ENCODE peak calls at places on chromosomes 12 and 14, in four cellular contexts. One of them, this sample, is unnamed.

GRCh38 chr14:48035836-48036235 is 360.4 kb upstream of the MDGA2 start:
- DNase-seq in OCI-LY7: no peak
- DNase-seq in A549: no peak
- DNase-seq in mesenchymal stem cell: no peak
- DNase-seq in this sample: peak; percentile 28

GRCh38 chr14:100375963-100376735 is 53.0 kb downstream of the SLC25A47 start:
- DNase-seq in mesenchymal stem cell: peak; percentile 98
- DNase-seq in OCI-LY7: peak; percentile 95
- DNase-seq in A549: peak; percentile 75
- DNase-seq in this sample: peak; percentile 98

GRCh38 chr14:105146181-105146975 is 22.2 kb downstream of the JAG2 start:
- DNase-seq in OCI-LY7: no peak
- DNase-seq in A549: no peak
- DNase-seq in mesenchymal stem cell: no peak
- DNase-seq in this sample: no peak

GRCh38 chr12:113072136-113072535 is 15.6 kb downstream of the DTX1 start:
- DNase-seq in A549: no peak
- DNase-seq in mesenchymal stem cell: no peak
- DNase-seq in OCI-LY7: no peak
- DNase-seq in this sample: no peak

GRCh38 chr12:67155863-67156262 is 113.3 kb upstream of the CAND1 start:
- DNase-seq in OCI-LY7: no peak
- DNase-seq in mesenchymal stem cell: no peak
- DNase-seq in A549: no peak
- DNase-seq in this sample: no peak

GRCh38 chr12:25249951-25250738 is 584 bp downstream of the KRAS start:
- DNase-seq in mesenchymal stem cell: peak; percentile 41
- DNase-seq in OCI-LY7: peak; percentile 67
- DNase-seq in A549: peak; percentile 23
- DNase-seq in this sample: peak; percentile 58

GRCh38 chr12:110860833-110861291 is 14.1 kb downstream of the CCDC63 start:
- DNase-seq in OCI-LY7: peak; percentile 20
- DNase-seq in mesenchymal stem cell: peak; percentile 6
- DNase-seq in A549: no peak
- DNase-seq in this sample: peak; percentile 93

GRCh38 chr12:112151766-112152541 is 26.6 kb downstream of the TRAFD1 start:
- DNase-seq in A549: no peak
- DNase-seq in OCI-LY7: no peak
- DNase-seq in mesenchymal stem cell: no peak
- DNase-seq in this sample: no peak

GRCh38 chr14:73426877-73427276 is 31.5 kb downstream of the NUMB start:
- DNase-seq in A549: no peak
- DNase-seq in mesenchymal stem cell: peak; percentile 91
- DNase-seq in OCI-LY7: no peak
- DNase-seq in this sample: no peak

GRCh38 chr12:27652174-27652763 is 44.0 kb upstream of the REP15 start:
- DNase-seq in mesenchymal stem cell: peak; percentile 84
- DNase-seq in OCI-LY7: peak; percentile 69
- DNase-seq in A549: peak; percentile 70
- DNase-seq in this sample: peak; percentile 92

GRCh38 chr14:99467338-99468075 is 13.2 kb downstream of the SETD3 start:
- DNase-seq in mesenchymal stem cell: no peak
- DNase-seq in OCI-LY7: no peak
- DNase-seq in A549: no peak
- DNase-seq in this sample: no peak

GRCh38 chr14:99755629-99756603 is 37.3 kb upstream of the EML1 start:
- DNase-seq in OCI-LY7: no peak
- DNase-seq in A549: peak; percentile 73
- DNase-seq in mesenchymal stem cell: peak; percentile 95
- DNase-seq in this sample: no peak

GRCh38 chr12:89525002-89525823 is 617 bp upstream of the GALNT4 start:
- DNase-seq in OCI-LY7: peak; percentile 71
- DNase-seq in mesenchymal stem cell: peak; percentile 33
- DNase-seq in A549: peak; percentile 27
- DNase-seq in this sample: peak; percentile 73

GRCh38 chr14:36524874-36525745 is 5.1 kb upstream of the NKX2-1 start:
- DNase-seq in OCI-LY7: no peak
- DNase-seq in mesenchymal stem cell: no peak
- DNase-seq in A549: peak; percentile 70
- DNase-seq in this sample: peak; percentile 93

GRCh38 chr14:100022772-100023451 is 42.3 kb upstream of the EVL start:
- DNase-seq in OCI-LY7: no peak
- DNase-seq in A549: no peak
- DNase-seq in mesenchymal stem cell: peak; percentile 82
- DNase-seq in this sample: no peak

GRCh38 chr14:76951149-76951548 is 77.4 kb downstream of the IRF2BPL start:
- DNase-seq in A549: no peak
- DNase-seq in OCI-LY7: no peak
- DNase-seq in mesenchymal stem cell: no peak
- DNase-seq in this sample: no peak

GRCh38 chr12:31471061-31471460 is 119.9 kb downstream of the DENND5B start:
- DNase-seq in OCI-LY7: no peak
- DNase-seq in mesenchymal stem cell: no peak
- DNase-seq in A549: no peak
- DNase-seq in this sample: no peak

GRCh38 chr14:106620368-106620767 is 1094.0 kb downstream of the TMEM121 start:
- DNase-seq in mesenchymal stem cell: no peak
- DNase-seq in OCI-LY7: no peak
- DNase-seq in A549: no peak
- DNase-seq in this sample: no peak

GRCh38 chr12:113155641-113156040 is 6.1 kb downstream of the CFAP73 start:
- DNase-seq in mesenchymal stem cell: no peak
- DNase-seq in OCI-LY7: no peak
- DNase-seq in A549: no peak
- DNase-seq in this sample: no peak

GRCh38 chr14:51691176-51691575 is 39.5 kb downstream of the FRMD6 start:
- DNase-seq in mesenchymal stem cell: no peak
- DNase-seq in A549: no peak
- DNase-seq in OCI-LY7: no peak
- DNase-seq in this sample: no peak

GRCh38 chr14:100239200-100239839 is 376 bp downstream of the YY1 start:
- DNase-seq in OCI-LY7: no peak
- DNase-seq in A549: no peak
- DNase-seq in mesenchymal stem cell: no peak
- DNase-seq in this sample: no peak

GRCh38 chr14:20501346-20501745 is 4.0 kb upstream of the RNASE10 start:
- DNase-seq in OCI-LY7: no peak
- DNase-seq in A549: no peak
- DNase-seq in mesenchymal stem cell: no peak
- DNase-seq in this sample: no peak

GRCh38 chr12:123133701-123134100 is 17.2 kb downstream of the PITPNM2 start:
- DNase-seq in A549: no peak
- DNase-seq in OCI-LY7: no peak
- DNase-seq in mesenchymal stem cell: no peak
- DNase-seq in this sample: no peak

GRCh38 chr12:24039113-24039525 is 89.6 kb upstream of the SOX5 start:
- DNase-seq in A549: no peak
- DNase-seq in OCI-LY7: no peak
- DNase-seq in mesenchymal stem cell: peak; percentile 95
- DNase-seq in this sample: no peak

GRCh38 chr12:74903522-74903921 is 306.1 kb downstream of the KCNC2 start:
- DNase-seq in OCI-LY7: peak; percentile 8
- DNase-seq in A549: no peak
- DNase-seq in mesenchymal stem cell: peak; percentile 5
- DNase-seq in this sample: peak; percentile 61

GRCh38 chr12:95763809-95764253 is 26.7 kb downstream of the NTN4 start:
- DNase-seq in A549: peak; percentile 75
- DNase-seq in mesenchymal stem cell: peak; percentile 47
- DNase-seq in OCI-LY7: no peak
- DNase-seq in this sample: no peak

GRCh38 chr14:54683882-54684794 is 117.2 kb downstream of the SAMD4A start:
- DNase-seq in A549: no peak
- DNase-seq in mesenchymal stem cell: peak; percentile 76
- DNase-seq in OCI-LY7: no peak
- DNase-seq in this sample: peak; percentile 58

DNA sequence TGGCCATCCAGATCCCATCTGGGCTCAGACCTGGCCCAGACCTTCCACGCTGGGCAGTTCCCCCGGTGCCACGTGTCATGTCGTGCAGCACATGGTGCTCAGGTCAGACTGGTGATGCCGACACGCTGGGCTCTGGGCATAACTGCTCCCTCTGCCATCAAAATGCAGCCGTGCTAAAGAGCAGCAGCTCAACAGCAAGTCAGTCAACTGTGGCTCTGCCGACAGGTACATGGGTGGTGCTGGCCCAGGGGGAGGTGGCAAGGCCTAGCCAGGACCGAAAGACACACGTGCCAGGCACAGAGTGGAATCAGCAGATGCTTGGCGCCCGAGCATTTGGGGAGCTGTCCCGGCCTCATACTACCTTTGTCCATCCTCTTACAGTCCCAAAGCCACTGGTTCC is 1.6 kb downstream of the MCRS1 start:
- DNase-seq in OCI-LY7: no peak
- DNase-seq in A549: no peak
- DNase-seq in mesenchymal stem cell: no peak
- DNase-seq in this sample: no peak
- H3K4me3 ChIP-seq in OCI-LY7: peak overlapping the region; percentile 94
- H3K4me3 ChIP-seq in A549: no peak overlapping the region
- H3K4me3 ChIP-seq in mesenchymal stem cell: peak overlapping the region; percentile 97
- H3K4me3 ChIP-seq in this sample: peak overlapping the region; percentile 70

GRCh38 chr14:58914271-58914855 is 274.1 kb upstream of the DAAM1 start:
- DNase-seq in A549: no peak
- DNase-seq in OCI-LY7: no peak
- DNase-seq in mesenchymal stem cell: no peak
- DNase-seq in this sample: peak; percentile 7
- H3K4me2 ChIP-seq in A549: no peak overlapping the region
- H3K4me2 ChIP-seq in OCI-LY7: no peak overlapping the region
- H3K4me2 ChIP-seq in mesenchymal stem cell: no peak overlapping the region
- H3K4me2 ChIP-seq in this sample: no peak overlapping the region

GRCh38 chr12:49946086-49946485 is 4.5 kb upstream of the AQP2 start:
- DNase-seq in OCI-LY7: no peak
- DNase-seq in A549: no peak
- DNase-seq in mesenchymal stem cell: no peak
- DNase-seq in this sample: no peak

GRCh38 chr12:49944046-49944445 is 6.5 kb upstream of the AQP2 start:
- DNase-seq in mesenchymal stem cell: no peak
- DNase-seq in A549: no peak
- DNase-seq in OCI-LY7: no peak
- DNase-seq in this sample: no peak

GRCh38 chr12:49946497-49946896 is 4.0 kb upstream of the AQP2 start:
- DNase-seq in OCI-LY7: no peak
- DNase-seq in mesenchymal stem cell: no peak
- DNase-seq in A549: no peak
- DNase-seq in this sample: no peak

GRCh38 chr12:49944718-49945117 is 5.8 kb upstream of the AQP2 start:
- DNase-seq in mesenchymal stem cell: no peak
- DNase-seq in A549: no peak
- DNase-seq in OCI-LY7: no peak
- DNase-seq in this sample: no peak

GRCh38 chr12:49945394-49946080 is 5.0 kb upstream of the AQP2 start:
- DNase-seq in OCI-LY7: peak; percentile 75
- DNase-seq in mesenchymal stem cell: peak; percentile 90
- DNase-seq in A549: peak; percentile 93
- DNase-seq in this sample: peak; percentile 88
- H3K4me3 ChIP-seq in OCI-LY7: peak overlapping the region; percentile 24
- H3K4me3 ChIP-seq in mesenchymal stem cell: peak overlapping the region; percentile 75
- H3K4me3 ChIP-seq in A549: no peak overlapping the region
- H3K4me3 ChIP-seq in this sample: peak overlapping the region; percentile 42

GRCh38 chr12:1591029-1591428 is 3.4 kb downstream of the FBXL14 start:
- DNase-seq in OCI-LY7: peak; percentile 54
- DNase-seq in mesenchymal stem cell: peak; percentile 56
- DNase-seq in A549: peak; percentile 67
- DNase-seq in this sample: peak; percentile 55

GRCh38 chr12:1591543-1591942 is 2.8 kb downstream of the FBXL14 start:
- DNase-seq in A549: no peak
- DNase-seq in mesenchymal stem cell: peak; percentile 58
- DNase-seq in OCI-LY7: no peak
- DNase-seq in this sample: no peak

GRCh38 chr12:1594045-1594294 is 411 bp downstream of the FBXL14 start:
- DNase-seq in A549: peak; percentile 28
- DNase-seq in OCI-LY7: peak; percentile 82
- DNase-seq in mesenchymal stem cell: peak; percentile 66
- DNase-seq in this sample: peak; percentile 76

GRCh38 chr12:1593232-1594044 is 943 bp downstream of the FBXL14 start:
- DNase-seq in mesenchymal stem cell: peak; percentile 47
- DNase-seq in A549: no peak
- DNase-seq in OCI-LY7: peak; percentile 83
- DNase-seq in this sample: peak; percentile 61

GRCh38 chr12:1592444-1593231 is 1.7 kb downstream of the FBXL14 start:
- DNase-seq in A549: no peak
- DNase-seq in OCI-LY7: peak; percentile 77
- DNase-seq in mesenchymal stem cell: peak; percentile 80
- DNase-seq in this sample: peak; percentile 80
- H3K4me2 ChIP-seq in A549: peak overlapping the region; percentile 95
- H3K4me2 ChIP-seq in OCI-LY7: peak overlapping the region; percentile 91
- H3K4me2 ChIP-seq in mesenchymal stem cell: peak overlapping the region; percentile 82
- H3K4me2 ChIP-seq in this sample: peak overlapping the region; percentile 93

GRCh38 chr14:61322799-61323290 is 1.5 kb downstream of the PRKCH start:
- DNase-seq in OCI-LY7: no peak
- DNase-seq in A549: peak; percentile 5
- DNase-seq in mesenchymal stem cell: no peak
- DNase-seq in this sample: no peak

GRCh38 chr14:61321385-61322010 is at the start of gene PRKCH:
- DNase-seq in OCI-LY7: no peak
- DNase-seq in mesenchymal stem cell: peak; percentile 17
- DNase-seq in A549: peak; percentile 65
- DNase-seq in this sample: peak; percentile 73

GRCh38 chr14:61320806-61321384 is 484 bp upstream of the PRKCH start:
- DNase-seq in A549: no peak
- DNase-seq in OCI-LY7: no peak
- DNase-seq in mesenchymal stem cell: no peak
- DNase-seq in this sample: no peak

GRCh38 chr14:61323970-61324369 is 2.6 kb downstream of the PRKCH start:
- DNase-seq in A549: no peak
- DNase-seq in mesenchymal stem cell: no peak
- DNase-seq in OCI-LY7: no peak
- DNase-seq in this sample: no peak

GRCh38 chr14:61322011-61322798 is 826 bp downstream of the PRKCH start:
- DNase-seq in mesenchymal stem cell: no peak
- DNase-seq in A549: peak; percentile 6
- DNase-seq in OCI-LY7: no peak
- DNase-seq in this sample: peak; percentile 15
- H3K4me3 ChIP-seq in mesenchymal stem cell: peak overlapping the region; percentile 76
- H3K4me3 ChIP-seq in A549: peak overlapping the region; percentile 69
- H3K4me3 ChIP-seq in OCI-LY7: no peak overlapping the region
- H3K4me3 ChIP-seq in this sample: peak overlapping the region; percentile 67

GRCh38 chr12:62484234-62484633 is 17.6 kb downstream of the MON2 start:
- DNase-seq in A549: no peak
- DNase-seq in mesenchymal stem cell: no peak
- DNase-seq in OCI-LY7: no peak
- DNase-seq in this sample: no peak
- H3K4me2 ChIP-seq in A549: no peak overlapping the region
- H3K4me2 ChIP-seq in mesenchymal stem cell: no peak overlapping the region
- H3K4me2 ChIP-seq in OCI-LY7: no peak overlapping the region
- H3K4me2 ChIP-seq in this sample: no peak overlapping the region

DNA sequence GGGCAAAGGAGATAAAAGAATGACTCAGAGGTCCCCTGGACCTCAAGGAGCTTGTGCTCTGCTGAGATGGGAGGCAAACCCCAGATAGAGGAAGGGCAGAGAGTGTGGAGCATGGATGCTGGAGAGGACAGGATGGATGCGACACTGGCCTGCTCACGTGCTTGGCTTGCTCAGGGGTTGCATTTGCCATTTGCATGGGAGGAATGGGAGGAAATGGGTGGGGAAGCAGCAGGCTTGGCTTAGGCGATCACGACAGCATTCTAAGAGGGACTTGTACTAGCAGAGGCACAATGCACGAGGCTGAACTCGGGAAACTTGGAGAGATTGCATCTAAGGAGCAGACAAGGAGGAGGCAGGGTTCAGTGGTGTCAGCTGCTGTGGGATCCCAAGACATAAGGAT is 19.8 kb downstream of the CD9 start:
- DNase-seq in mesenchymal stem cell: no peak
- DNase-seq in OCI-LY7: no peak
- DNase-seq in A549: no peak
- DNase-seq in this sample: no peak
- H3K4me3 ChIP-seq in mesenchymal stem cell: no peak overlapping the region
- H3K4me3 ChIP-seq in OCI-LY7: no peak overlapping the region
- H3K4me3 ChIP-seq in A549: no peak overlapping the region
- H3K4me3 ChIP-seq in this sample: no peak overlapping the region

This sample was measured in neural progenitor cell.